ENCODE peak calls at places on chromosomes 4 and X, in eight cellular contexts. J, X, Q, R, I, Y, M and U are unnamed samples.

GRCh38 chr4:29295280-29295679 is 1424.9 kb upstream of the PCDH7 start:
- DNase-seq in Q (no peak), I (no peak), M (no peak), X (no peak), R (no peak), J (no peak), Y (no peak), U (no peak)

GRCh38 chr4:76943790-76944189 is 5.8 kb upstream of the SEPTIN11 start:
- DNase-seq in Y (peak; percentile 41), J (no peak), R (no peak), I (no peak), X (no peak), Q (no peak), M (no peak), U (no peak)

GRCh38 chr4:84878541-84878940 is 87.9 kb downstream of the WDFY3 start:
- DNase-seq in X (no peak), Y (peak; percentile 41), M (no peak), J (no peak), R (no peak), I (no peak), Q (no peak), U (no peak)

GRCh38 chrX:2468406-2469195 is 32.2 kb downstream of the DHRSX start:
- DNase-seq in I (no peak), R (no peak), Q (no peak), Y (no peak), X (no peak), M (no peak), J (no peak), U (no peak)

GRCh38 chr4:186722856-186723206 is 825 bp downstream of the FAT1 start:
- DNase-seq in R (no peak), Q (no peak), M (no peak), X (no peak), Y (no peak), J (no peak), I (no peak), U (no peak)

GRCh38 chr4:102317459-102317858 is 27.8 kb downstream of the SLC39A8 start:
- DNase-seq in R (no peak), X (no peak), I (no peak), M (no peak), J (no peak), Q (no peak), Y (no peak), U (no peak)

GRCh38 chrX:69988955-69989394 is 60.8 kb downstream of the AWAT2 start:
- DNase-seq in R (no peak), Q (peak; percentile 26), M (no peak), J (no peak), I (no peak), X (no peak), Y (no peak), U (no peak)

GRCh38 chrX:111360839-111361238 is 51.2 kb downstream of the DCX start:
- DNase-seq in I (no peak), X (no peak), Y (no peak), M (no peak), R (no peak), J (peak; percentile 22), Q (no peak), U (no peak)

GRCh38 chrX:151680805-151681204 is 14.5 kb upstream of the PRRG3 start:
- DNase-seq in Y (peak; percentile 26), M (no peak), X (peak; percentile 70), Q (no peak), R (peak; percentile 58), J (peak; percentile 60), I (no peak), U (no peak)

GRCh38 chrX:20477836-20478532 is 211.3 kb upstream of the RPS6KA3 start:
- DNase-seq in X (peak; percentile 24), R (no peak), J (no peak), Q (no peak), M (no peak), I (no peak), Y (no peak), U (no peak)

GRCh38 chr4:51836531-51836930 is 6.4 kb upstream of the DCUN1D4 start:
- DNase-seq in I (no peak), Y (peak; percentile 13), Q (no peak), X (no peak), R (peak; percentile 18), M (no peak), J (no peak), U (no peak)

GRCh38 chr4:52748432-52748831 is 2.8 kb downstream of the ERVMER34-1 start:
- DNase-seq in I (no peak), X (no peak), R (no peak), Q (no peak), Y (no peak), M (no peak), J (no peak), U (no peak)

GRCh38 chr4:41734366-41734765 is 14.2 kb downstream of the PHOX2B start:
- DNase-seq in Q (no peak), X (no peak), I (no peak), R (no peak), M (no peak), J (no peak), Y (no peak), U (no peak)

GRCh38 chr4:97987019-97987648 is 156.1 kb downstream of the STPG2 start:
- DNase-seq in Q (no peak), I (no peak), J (peak; percentile 54), M (no peak), R (peak; percentile 33), X (no peak), Y (peak; percentile 31), U (no peak)

GRCh38 chrX:136047969-136048368 is 62.7 kb downstream of the SLC9A6 start:
- DNase-seq in Q (no peak), X (no peak), I (no peak), M (no peak), R (no peak), J (no peak), Y (peak; percentile 82), U (no peak)

GRCh38 chrX:118373538-118373937 is 27.6 kb downstream of the WDR44 start:
- DNase-seq in R (no peak), M (no peak), Y (peak; percentile 33), I (no peak), X (no peak), J (peak; percentile 1), Q (no peak), U (no peak)

GRCh38 chrX:2409796-2410195 is 91.0 kb downstream of the DHRSX start:
- DNase-seq in I (no peak), X (no peak), M (peak; percentile 41), J (no peak), R (no peak), Q (no peak), Y (no peak), U (no peak)

GRCh38 chr4:94603170-94603747 is 151.5 kb downstream of the PDLIM5 start:
- DNase-seq in J (no peak), X (no peak), R (no peak), M (no peak), I (no peak), Q (no peak), Y (peak; percentile 50), U (peak; percentile 69)

DNA sequence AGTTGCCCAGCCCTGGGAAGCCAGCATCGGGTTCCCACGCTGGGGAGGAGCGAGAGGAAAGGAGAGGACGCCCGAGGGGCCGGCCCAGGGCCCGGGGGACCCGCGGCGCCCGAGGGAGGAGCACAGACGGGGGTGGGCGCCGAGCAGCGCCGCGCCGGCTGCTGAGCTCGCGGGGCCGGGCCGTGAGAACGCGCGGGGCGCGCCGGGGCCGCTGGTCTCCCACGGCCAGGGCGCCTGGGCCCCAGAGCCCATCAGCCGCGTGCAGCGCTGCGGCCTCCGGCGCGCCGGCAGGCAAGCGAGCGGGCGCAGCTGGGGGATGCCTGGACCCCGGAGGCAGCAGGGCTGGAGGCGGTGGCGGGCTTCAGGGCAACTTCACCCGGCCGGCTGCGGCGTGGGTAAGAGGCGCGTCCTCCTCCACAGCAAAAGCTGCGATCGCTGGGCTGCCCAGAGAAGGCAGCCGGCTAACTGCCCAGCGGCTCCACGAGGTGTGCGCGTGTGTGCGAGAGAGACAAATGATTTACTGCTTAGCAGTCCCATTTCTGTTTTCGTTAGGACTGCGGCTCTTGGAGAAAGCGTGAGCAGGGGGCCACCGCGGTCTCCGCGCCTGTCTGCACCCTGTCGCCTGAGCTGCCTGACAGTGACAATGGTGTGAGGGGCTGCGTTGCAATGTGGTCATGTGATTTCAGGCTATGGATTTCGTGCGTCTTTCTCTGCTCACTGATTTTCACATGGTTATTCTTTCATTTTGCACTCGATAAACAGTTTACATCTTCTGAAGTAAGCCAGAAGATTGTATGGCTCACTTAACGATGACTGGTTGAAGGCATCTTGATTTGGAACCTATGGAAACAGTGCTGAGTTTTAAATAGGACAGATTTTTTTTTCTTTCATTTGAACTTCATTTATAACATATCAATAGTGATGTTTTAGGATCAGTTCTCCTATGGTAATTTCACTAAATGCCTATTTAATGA is 1.2 kb downstream of the GUCY1A1 start:
- DNase-seq in M (no peak), Q (peak; percentile 61), X (peak; percentile 45), J (peak; percentile 80), R (peak; percentile 22), I (no peak), Y (peak; percentile 45), U (no peak)
- H3K27ac ChIP-seq in M (peak overlapping the region; percentile 86), Q (peak overlapping the region; percentile 97), X (peak overlapping the region; percentile 91), J (peak overlapping the region; percentile 99), R (no peak overlapping the region), I (peak overlapping the region; percentile 90), Y (no peak overlapping the region), U (no peak overlapping the region)

GRCh38 chrX:79366888-79367749 is at the start of gene ITM2A:
- DNase-seq in M (peak; percentile 71), J (peak; percentile 32), Q (peak; percentile 32), I (no peak), R (peak; percentile 79), Y (no peak), X (peak; percentile 20), U (no peak)
- H3K4me3 ChIP-seq in M (peak within 1 kb of the TSS; percentile 54), J (peak within 1 kb of the TSS; percentile 30), Q (peak within 1 kb of the TSS; percentile 67), I (peak within 1 kb of the TSS; percentile 67), R (peak within 1 kb of the TSS; percentile 69), Y (no peak within 1 kb of the TSS), X (no peak within 1 kb of the TSS), U (no peak within 1 kb of the TSS)

GRCh38 chrX:153610834-153611209 is 11.9 kb upstream of the CCNQ start:
- DNase-seq in M (no peak), I (no peak), Q (no peak), Y (no peak), R (no peak), X (no peak), J (no peak), U (no peak)
- H3K27ac ChIP-seq in M (no peak overlapping the region), I (no peak overlapping the region), Q (no peak overlapping the region), Y (no peak overlapping the region), R (no peak overlapping the region), X (no peak overlapping the region), J (no peak overlapping the region), U (no peak overlapping the region)

GRCh38 chr4:133621628-133622027 is 472.5 kb downstream of the PCDH10 start:
- DNase-seq in Y (no peak), J (no peak), M (no peak), I (no peak), R (no peak), X (no peak), Q (no peak), U (no peak)

GRCh38 chr4:133623847-133624246 is 474.8 kb downstream of the PCDH10 start:
- DNase-seq in J (no peak), Y (no peak), R (no peak), Q (no peak), I (no peak), X (no peak), M (no peak), U (no peak)

GRCh38 chr4:133618963-133619362 is 469.9 kb downstream of the PCDH10 start:
- DNase-seq in Q (no peak), R (peak; percentile 4), J (no peak), M (no peak), X (no peak), Y (no peak), I (no peak), U (no peak)

GRCh38 chr4:133624744-133625143 is 475.6 kb downstream of the PCDH10 start:
- DNase-seq in Y (no peak), X (no peak), R (no peak), I (no peak), J (peak; percentile 51), Q (no peak), M (no peak), U (no peak)
- H3K4me3 ChIP-seq in Y (no peak overlapping the region), X (no peak overlapping the region), R (no peak overlapping the region), I (no peak overlapping the region), J (no peak overlapping the region), Q (no peak overlapping the region), M (no peak overlapping the region), U (no peak overlapping the region)